ENCODE peak calls at places on chromosomes 6 and 20, in six cellular contexts. A, Z, X, I, K and S are unnamed samples.
A peak's percentile ranks its signal among the peaks of the same experiment; 100 is the strongest.

GRCh38 chr6:90643366-90643765 is 56.5 kb upstream of the MAP3K7 start:
- DNase-seq in A (no peak), Z (no peak), X (no peak), I (no peak), K (no peak), S (no peak)

GRCh38 chr6:131784561-131784960 is 23.3 kb upstream of the ENPP1 start:
- DNase-seq in A (no peak), Z (no peak), X (no peak), I (no peak), K (no peak), S (no peak)

GRCh38 chr20:61649105-61649878 is 397.2 kb downstream of the CDH4 start:
- DNase-seq in A (no peak), Z (no peak), X (no peak), I (no peak), K (no peak), S (no peak)

GRCh38 chr6:17096657-17097056 is 5.2 kb upstream of the STMND1 start:
- DNase-seq in A (no peak), Z (no peak), X (no peak), I (no peak), K (no peak), S (no peak)

GRCh38 chr6:12538881-12539357 is 177.6 kb upstream of the PHACTR1 start:
- DNase-seq in A (no peak), Z (no peak), X (peak; percentile 5), I (no peak), K (no peak), S (no peak)

GRCh38 chr6:87154641-87155271 is 609 bp upstream of the ZNF292 start:
- DNase-seq in A (peak; percentile 58), Z (peak; percentile 44), X (peak; percentile 71), I (no peak), K (no peak), S (no peak)

GRCh38 chr20:32028647-32029372 is 18.6 kb downstream of the CCM2L start:
- DNase-seq in A (no peak), Z (no peak), X (no peak), I (no peak), K (no peak), S (no peak)

GRCh38 chr6:83370607-83371006 is 60.2 kb downstream of the ME1 start:
- DNase-seq in A (no peak), Z (no peak), X (no peak), I (no peak), K (no peak), S (no peak)

GRCh38 chr6:41449399-41450245 is 96.6 kb upstream of the FOXP4 start:
- DNase-seq in A (no peak), Z (no peak), X (peak; percentile 22), I (no peak), K (no peak), S (no peak)

GRCh38 chr6:111761783-111762312 is 111.4 kb downstream of the FYN start:
- DNase-seq in A (no peak), Z (peak; percentile 49), X (no peak), I (no peak), K (peak; percentile 32), S (no peak)

GRCh38 chr6:57262491-57262890 is 40.4 kb upstream of the RAB23 start:
- DNase-seq in A (no peak), Z (no peak), X (no peak), I (no peak), K (no peak), S (no peak)

GRCh38 chr6:129683606-129684322 is 26.2 kb downstream of the ARHGAP18 start:
- DNase-seq in A (peak; percentile 61), Z (peak; percentile 67), X (peak; percentile 86), I (peak; percentile 43), K (no peak), S (peak; percentile 31)

GRCh38 chr6:26275663-26276062 is 89.3 kb upstream of the BTN3A2 start:
- DNase-seq in A (no peak), Z (no peak), X (no peak), I (no peak), K (no peak), S (no peak)

GRCh38 chr6:137283940-137284910 is 65.0 kb upstream of the IFNGR1 start:
- DNase-seq in A (no peak), Z (no peak), X (no peak), I (no peak), K (no peak), S (no peak)

GRCh38 chr6:126094411-126094810 is 108.1 kb downstream of the TRMT11 start:
- DNase-seq in A (no peak), Z (no peak), X (no peak), I (no peak), K (no peak), S (no peak)

GRCh38 chr20:50911716-50912115 is 19.5 kb downstream of the ADNP start:
- DNase-seq in A (no peak), Z (no peak), X (no peak), I (no peak), K (no peak), S (no peak)

GRCh38 chr6:21752054-21752811 is 158.7 kb downstream of the SOX4 start:
- DNase-seq in A (no peak), Z (no peak), X (no peak), I (no peak), K (no peak), S (no peak)

GRCh38 chr6:155026366-155027045 is 31.4 kb downstream of the TIAM2 start:
- DNase-seq in A (no peak), Z (no peak), X (peak; percentile 80), I (peak; percentile 6), K (no peak), S (no peak)

GRCh38 chr6:9523462-9523861 is 891.4 kb downstream of the TFAP2A start:
- DNase-seq in A (no peak), Z (no peak), X (peak; percentile 19), I (no peak), K (no peak), S (no peak)

GRCh38 chr6:159959976-159960384 is 8.9 kb upstream of the IGF2R start:
- DNase-seq in A (no peak), Z (no peak), X (no peak), I (no peak), K (no peak), S (no peak)

GRCh38 chr6:137487947-137488735 is 6.1 kb downstream of the OLIG3 start:
- DNase-seq in A (no peak), Z (no peak), X (no peak), I (no peak), K (no peak), S (no peak)

GRCh38 chr6:13445005-13445743 is 42.2 kb downstream of the GFOD1 start:
- DNase-seq in A (no peak), Z (no peak), X (no peak), I (no peak), K (peak; percentile 52), S (no peak)

GRCh38 chr6:12009904-12010634 is 2.0 kb upstream of the HIVEP1 start:
- DNase-seq in A (no peak), Z (no peak), X (no peak), I (no peak), K (no peak), S (no peak)